ENCODE peak calls at places on chromosomes 4 and X, in five cellular contexts. V, S, K, O and H are unnamed samples.

GRCh38 chr4:105978684-105979296 is 83.5 kb downstream of the NPNT start:
- DNase-seq in K (no peak), S (peak), O (no peak), V (peak), H (no peak)

GRCh38 chr4:93879919-93880318 is 51.4 kb downstream of the ATOH1 start:
- DNase-seq in V (no peak), K (no peak), S (no peak), O (no peak), H (no peak)

GRCh38 chr4:126955292-126956191 is 677.2 kb upstream of the INTU start:
- DNase-seq in K (no peak), S (no peak), O (no peak), V (no peak), H (no peak)

GRCh38 chrX:56797966-56798711 is 69.1 kb downstream of the NBDY start:
- DNase-seq in O (peak), S (no peak), V (no peak), K (no peak), H (no peak)

GRCh38 chrX:1600406-1601050 is 9.1 kb downstream of the AKAP17A start:
- DNase-seq in O (no peak), S (no peak), K (no peak), V (no peak), H (no peak)

GRCh38 chrX:39164212-39164611 is 363.0 kb downstream of the MID1IP1 start:
- DNase-seq in V (no peak), O (peak), S (no peak), K (no peak), H (no peak)

GRCh38 chr4:119271361-119272085 is 50.4 kb downstream of the FABP2 start:
- DNase-seq in K (no peak), S (no peak), O (no peak), V (no peak), H (peak)

GRCh38 chr4:182215171-182215570 is 28.0 kb upstream of the TENM3 start:
- DNase-seq in O (no peak), K (no peak), V (no peak), S (no peak), H (no peak)

GRCh38 chr4:184099033-184099432 is 118.6 kb downstream of the ENPP6 start:
- DNase-seq in K (no peak), S (no peak), O (no peak), V (no peak), H (no peak)

GRCh38 chrX:110167952-110168451 is 149.9 kb downstream of the AMMECR1 start:
- DNase-seq in V (peak), S (no peak), K (no peak), O (no peak), H (no peak)

GRCh38 chr4:93103042-93103441 is 725.5 kb upstream of the ATOH1 start:
- DNase-seq in O (no peak), S (no peak), K (no peak), V (no peak), H (no peak)

GRCh38 chrX:151801980-151802379 is 67.4 kb downstream of the CNGA2 start:
- DNase-seq in V (peak), S (no peak), O (no peak), K (peak), H (no peak)

GRCh38 chr4:108094923-108095482 is 73.7 kb downstream of the LEF1 start:
- DNase-seq in S (no peak), K (no peak), V (no peak), O (no peak), H (no peak)

GRCh38 chr4:24774452-24774851 is 20.9 kb upstream of the SOD3 start:
- DNase-seq in V (no peak), S (no peak), O (no peak), K (no peak), H (no peak)

GRCh38 chr4:82431026-82431745 is 796 bp downstream of the ENOPH1 start:
- DNase-seq in K (peak), O (peak), V (peak), S (no peak), H (no peak)

GRCh38 chrX:49166914-49167739 is 4.6 kb downstream of the MAGIX start:
- DNase-seq in O (peak), K (no peak), V (no peak), S (no peak), H (no peak)

GRCh38 chrX:37926700-37927099 is 79.3 kb upstream of the DYNLT3 start:
- DNase-seq in S (peak), V (peak), K (peak), O (peak), H (no peak)

GRCh38 chr4:76199664-76200211 is 13.9 kb downstream of the SCARB2 start:
- DNase-seq in V (no peak), S (no peak), K (no peak), O (peak), H (no peak)

GRCh38 chrX:123481908-123482873 is 250.7 kb downstream of the THOC2 start:
- DNase-seq in O (no peak), V (no peak), S (no peak), K (no peak), H (no peak)

GRCh38 chr4:81631958-81632439 is 160.3 kb upstream of the RASGEF1B start:
- DNase-seq in V (peak), K (no peak), S (peak), O (no peak), H (no peak)

GRCh38 chrX:17842769-17843525 is 18.2 kb downstream of the RAI2 start:
- DNase-seq in K (no peak), S (no peak), V (no peak), O (no peak), H (no peak)

GRCh38 chrX:46589977-46590723 is 16.6 kb downstream of the CHST7 start:
- DNase-seq in V (peak), K (no peak), S (no peak), O (no peak), H (no peak)

GRCh38 chr4:37770016-37770415 is 56.5 kb upstream of the PGM2 start:
- DNase-seq in K (no peak), V (no peak), S (no peak), O (no peak), H (no peak)

GRCh38 chrX:72308566-72309296 is 3.0 kb upstream of the CITED1 start:
- DNase-seq in O (peak), S (no peak), V (peak), K (peak), H (no peak)

GRCh38 chr4:134243742-134244713 is 42.4 kb upstream of the PABPC4L start:
- DNase-seq in O (no peak), S (no peak), K (no peak), V (no peak), H (no peak)

GRCh38 chrX:71128915-71129765 is 10.7 kb downstream of the MED12 start:
- DNase-seq in S (no peak), K (peak), V (peak), O (peak), H (no peak)

GRCh38 chrX:54043696-54044125 is 562 bp downstream of the PHF8 start:
- DNase-seq in S (no peak), O (peak), V (peak), K (peak), H (no peak)